ENCODE peak calls at places on chromosomes 7 and 10, in four cellular contexts. One of them, this sample, is unnamed.

GRCh38 chr10:110485541-110485940 is 12.2 kb upstream of the DUSP5 start:
- DNase-seq in WERI-Rb-1: no peak
- DNase-seq in stimulated activated CD4-positive, alpha-beta T cell treated with anti-CD3 and anti-CD28 coated beads, TNF-alpha, amount 100 ng/mL, for 1 hour: no peak
- DNase-seq in HuH-7.5: no peak
- DNase-seq in this sample: no peak

GRCh38 chr10:13327516-13327915 is 20.6 kb downstream of the SEPHS1 start:
- DNase-seq in HuH-7.5: no peak
- DNase-seq in WERI-Rb-1: no peak
- DNase-seq in stimulated activated CD4-positive, alpha-beta T cell treated with anti-CD3 and anti-CD28 coated beads, TNF-alpha, amount 100 ng/mL, for 1 hour: no peak
- DNase-seq in this sample: no peak

GRCh38 chr10:132356621-132357195 is 24.7 kb downstream of the LRRC27 start:
- DNase-seq in HuH-7.5: no peak
- DNase-seq in WERI-Rb-1: no peak
- DNase-seq in stimulated activated CD4-positive, alpha-beta T cell treated with anti-CD3 and anti-CD28 coated beads, TNF-alpha, amount 100 ng/mL, for 1 hour: no peak
- DNase-seq in this sample: no peak

GRCh38 chr7:27194002-27194352 is 5.9 kb downstream of the HOXA13 start:
- DNase-seq in HuH-7.5: no peak
- DNase-seq in WERI-Rb-1: no peak
- DNase-seq in stimulated activated CD4-positive, alpha-beta T cell treated with anti-CD3 and anti-CD28 coated beads, TNF-alpha, amount 100 ng/mL, for 1 hour: no peak
- DNase-seq in this sample: no peak

GRCh38 chr7:84729284-84729683 is 457.6 kb downstream of the SEMA3D start:
- DNase-seq in stimulated activated CD4-positive, alpha-beta T cell treated with anti-CD3 and anti-CD28 coated beads, TNF-alpha, amount 100 ng/mL, for 1 hour: no peak
- DNase-seq in WERI-Rb-1: no peak
- DNase-seq in HuH-7.5: no peak
- DNase-seq in this sample: no peak

GRCh38 chr7:99392659-99393362 is 15.6 kb downstream of the PDAP1 start:
- DNase-seq in stimulated activated CD4-positive, alpha-beta T cell treated with anti-CD3 and anti-CD28 coated beads, TNF-alpha, amount 100 ng/mL, for 1 hour: no peak
- DNase-seq in WERI-Rb-1: peak; percentile 93
- DNase-seq in HuH-7.5: no peak
- DNase-seq in this sample: peak; percentile 70

GRCh38 chr10:75910032-75910431 is 478.6 kb downstream of the LRMDA start:
- DNase-seq in HuH-7.5: no peak
- DNase-seq in WERI-Rb-1: no peak
- DNase-seq in stimulated activated CD4-positive, alpha-beta T cell treated with anti-CD3 and anti-CD28 coated beads, TNF-alpha, amount 100 ng/mL, for 1 hour: no peak
- DNase-seq in this sample: no peak

GRCh38 chr7:83519240-83519639 is 129.7 kb downstream of the SEMA3E start:
- DNase-seq in HuH-7.5: no peak
- DNase-seq in WERI-Rb-1: no peak
- DNase-seq in stimulated activated CD4-positive, alpha-beta T cell treated with anti-CD3 and anti-CD28 coated beads, TNF-alpha, amount 100 ng/mL, for 1 hour: no peak
- DNase-seq in this sample: no peak

GRCh38 chr7:38773430-38773829 is 135.6 kb downstream of the VPS41 start:
- DNase-seq in WERI-Rb-1: no peak
- DNase-seq in stimulated activated CD4-positive, alpha-beta T cell treated with anti-CD3 and anti-CD28 coated beads, TNF-alpha, amount 100 ng/mL, for 1 hour: no peak
- DNase-seq in HuH-7.5: no peak
- DNase-seq in this sample: no peak

GRCh38 chr10:70682920-70683600 is 10.8 kb downstream of the ADAMTS14 start:
- DNase-seq in stimulated activated CD4-positive, alpha-beta T cell treated with anti-CD3 and anti-CD28 coated beads, TNF-alpha, amount 100 ng/mL, for 1 hour: no peak
- DNase-seq in WERI-Rb-1: no peak
- DNase-seq in HuH-7.5: no peak
- DNase-seq in this sample: no peak

GRCh38 chr10:102555781-102556328 is 52.1 kb downstream of the SUFU start:
- DNase-seq in WERI-Rb-1: no peak
- DNase-seq in HuH-7.5: no peak
- DNase-seq in stimulated activated CD4-positive, alpha-beta T cell treated with anti-CD3 and anti-CD28 coated beads, TNF-alpha, amount 100 ng/mL, for 1 hour: no peak
- DNase-seq in this sample: no peak

GRCh38 chr7:28020302-28020940 is 160.2 kb downstream of the JAZF1 start:
- DNase-seq in WERI-Rb-1: peak; percentile 65
- DNase-seq in HuH-7.5: peak; percentile 68
- DNase-seq in stimulated activated CD4-positive, alpha-beta T cell treated with anti-CD3 and anti-CD28 coated beads, TNF-alpha, amount 100 ng/mL, for 1 hour: no peak
- DNase-seq in this sample: no peak

GRCh38 chr7:2518101-2518500 is 1.5 kb upstream of the LFNG start:
- DNase-seq in stimulated activated CD4-positive, alpha-beta T cell treated with anti-CD3 and anti-CD28 coated beads, TNF-alpha, amount 100 ng/mL, for 1 hour: no peak
- DNase-seq in WERI-Rb-1: peak; percentile 84
- DNase-seq in HuH-7.5: no peak
- DNase-seq in this sample: no peak

GRCh38 chr7:65722361-65722792 is 150.5 kb upstream of the VKORC1L1 start:
- DNase-seq in stimulated activated CD4-positive, alpha-beta T cell treated with anti-CD3 and anti-CD28 coated beads, TNF-alpha, amount 100 ng/mL, for 1 hour: peak; percentile 41
- DNase-seq in WERI-Rb-1: peak; percentile 64
- DNase-seq in HuH-7.5: peak; percentile 19
- DNase-seq in this sample: peak; percentile 47

GRCh38 chr10:132861884-132862461 is 76.0 kb upstream of the NKX6-2 start:
- DNase-seq in HuH-7.5: no peak
- DNase-seq in WERI-Rb-1: no peak
- DNase-seq in stimulated activated CD4-positive, alpha-beta T cell treated with anti-CD3 and anti-CD28 coated beads, TNF-alpha, amount 100 ng/mL, for 1 hour: no peak
- DNase-seq in this sample: no peak

GRCh38 chr7:152313879-152314604 is 121.8 kb downstream of the KMT2C start:
- DNase-seq in HuH-7.5: no peak
- DNase-seq in stimulated activated CD4-positive, alpha-beta T cell treated with anti-CD3 and anti-CD28 coated beads, TNF-alpha, amount 100 ng/mL, for 1 hour: no peak
- DNase-seq in WERI-Rb-1: no peak
- DNase-seq in this sample: no peak

This sample was measured in activated T-helper 1 cell treated with anti-CD3 and anti-CD28 coated beads, Interleukin-2, amount 50 U/mL, for 16 hours.